ENCODE peak calls at places on chromosomes 1 and 21, in five cellular contexts. X is adrenal gland; V is GM19239; Q is DMS 273 treated with DMSO at 0.1 percent for 48 hours; P is CD8-positive, alpha-beta memory T cell. Y is an unnamed sample.

GRCh38 chr1:183245366-183245765 is 59.3 kb downstream of the LAMC2 start:
- DNase-seq in X (no peak), P (no peak), Q (no peak), V (no peak), Y (no peak)

GRCh38 chr21:15815285-15815684 is 85.5 kb downstream of the USP25 start:
- DNase-seq in P (no peak), X (no peak), Q (no peak), V (no peak), Y (no peak)

GRCh38 chr1:208615356-208615755 is 371.2 kb upstream of the PLXNA2 start:
- DNase-seq in P (no peak), X (no peak), Q (no peak), V (no peak), Y (no peak)

GRCh38 chr1:66940968-66941367 is 16.2 kb downstream of the MIER1 start:
- DNase-seq in X (no peak), Q (no peak), P (no peak), V (no peak), Y (no peak)

GRCh38 chr1:236509647-236510401 is 14.0 kb upstream of the LGALS8 start:
- DNase-seq in P (no peak), V (no peak), X (no peak), Q (no peak), Y (no peak)

GRCh38 chr1:237012789-237013383 is 8.6 kb upstream of the MT1HL1 start:
- DNase-seq in X (no peak), Q (peak), V (no peak), P (no peak), Y (no peak)

GRCh38 chr1:179550753-179551682 is 24.7 kb downstream of the NPHS2 start:
- DNase-seq in Q (no peak), X (no peak), V (no peak), P (no peak), Y (no peak)

GRCh38 chr1:13483946-13484345 is 29.9 kb downstream of the LRRC38 start:
- DNase-seq in P (no peak), X (no peak), Q (no peak), V (no peak), Y (no peak)

GRCh38 chr1:208977012-208977411 is 606.5 kb upstream of the CAMK1G start:
- DNase-seq in P (no peak), V (no peak), X (no peak), Q (no peak), Y (no peak)

GRCh38 chr1:112882271-112882744 is 73.7 kb downstream of the SLC16A1 start:
- DNase-seq in P (no peak), Q (no peak), X (no peak), V (no peak), Y (no peak)

GRCh38 chr1:44819594-44820327 is 11.4 kb downstream of the BTBD19 start:
- DNase-seq in X (peak), V (peak), P (peak), Q (peak), Y (peak)

GRCh38 chr21:35585878-35586277 is 474.4 kb downstream of the SETD4 start:
- DNase-seq in Q (no peak), V (no peak), P (no peak), X (no peak), Y (no peak)

Y was measured in GM12892.